ENCODE peak calls at places on chromosomes 1 and 21, in six cellular contexts. P is HT1080, M is LHCN-M2, G is iPS-NIHi11, Y is T-helper 2 cell, L is progenitor cell of endocrine pancreas. J is an unnamed sample.

GRCh38 chr1:83999316-83999819 is 436 bp upstream of the TTLL7 start:
- DNase-seq in P (peak), M (peak), G (peak), Y (no peak), L (no peak), J (peak)

GRCh38 chr1:222283147-222283768 is 264.6 kb downstream of the HHIPL2 start:
- DNase-seq in P (no peak), M (peak), G (no peak), Y (no peak), L (no peak), J (peak)

GRCh38 chr1:6365047-6365446 is 28.5 kb downstream of the ACOT7 start:
- DNase-seq in P (no peak), M (no peak), G (no peak), Y (no peak), L (no peak), J (no peak)

GRCh38 chr21:16468191-16468590 is 738.4 kb downstream of the USP25 start:
- DNase-seq in P (no peak), M (peak), G (no peak), Y (no peak), L (no peak), J (peak)

GRCh38 chr1:143698016-143698415 is 273.8 kb downstream of the FAM72C start:
- DNase-seq in P (peak), M (no peak), G (peak), Y (no peak), L (no peak), J (no peak)

GRCh38 chr1:78687914-78688313 is 38.3 kb downstream of the IFI44 start:
- DNase-seq in P (peak), M (peak), G (no peak), Y (no peak), L (no peak), J (peak)

GRCh38 chr1:180563013-180563827 is 4.5 kb downstream of the OVAAL start:
- DNase-seq in P (peak), M (peak), G (no peak), Y (no peak), L (no peak), J (peak)

GRCh38 chr1:28354121-28354520 is 15.4 kb upstream of the PHACTR4 start:
- DNase-seq in P (peak), M (peak), G (no peak), Y (no peak), L (no peak), J (peak)

GRCh38 chr1:22375601-22376000 is 76.0 kb upstream of the ZBTB40 start:
- DNase-seq in P (no peak), M (no peak), G (no peak), Y (no peak), L (no peak), J (no peak)